ENCODE peak calls at places on chromosomes 6 and 20, in six cellular contexts. D is lung, J is left lung, A is right cardiac atrium, C is Panc1, N is A549. Z is an unnamed sample. For H3K4me1, the result is how much of the 10 kb centered on the place peaks cover.

GRCh38 chr6:39790772-39791171 is 1.4 kb upstream of the DAAM2 start:
- ATAC-seq in J (peak), N (no peak), C (no peak), A (no peak), D (no peak), Z (no peak)

GRCh38 chr20:63643966-63644365 is 9.3 kb downstream of the STMN3 start:
- ATAC-seq in C (no peak), D (no peak), J (no peak), N (no peak), A (no peak), Z (no peak)

GRCh38 chr6:31655349-31656237 is at the start of gene APOM:
- ATAC-seq in A (no peak), N (no peak), J (no peak), D (no peak), C (no peak), Z (no peak)

GRCh38 chr6:149248688-149249369 is 68.7 kb upstream of the TAB2 start:
- ATAC-seq in N (peak), J (peak), C (peak), D (no peak), A (peak), Z (no peak)

GRCh38 chr6:85691478-85691877 is 48.8 kb upstream of the SYNCRIP start:
- ATAC-seq in C (no peak), J (no peak), D (no peak), A (no peak), N (no peak), Z (no peak)

GRCh38 chr20:1897486-1897885 is 2.3 kb downstream of the SIRPA start:
- ATAC-seq in D (no peak), A (no peak), J (no peak), C (no peak), N (no peak), Z (no peak)

GRCh38 chr20:11305406-11305805 is 612.3 kb upstream of the BTBD3 start:
- ATAC-seq in J (no peak), N (no peak), D (no peak), C (no peak), A (no peak), Z (no peak)

GRCh38 chr20:34618676-34619075 is 58.2 kb downstream of the PIGU start:
- ATAC-seq in C (no peak), N (no peak), A (no peak), J (no peak), D (no peak), Z (no peak)

GRCh38 chr20:32050851-32051556 is 1.0 kb upstream of the HCK start:
- ATAC-seq in D (peak), C (no peak), N (no peak), A (peak), J (peak), Z (peak)

GRCh38 chr20:50501970-50502745 is 8.0 kb upstream of the PTPN1 start:
- ATAC-seq in J (peak), D (no peak), C (no peak), N (no peak), A (no peak), Z (no peak)

GRCh38 chr6:75206338-75207210 is 721 bp upstream of the COL12A1 start:
- ATAC-seq in D (no peak), A (no peak), J (no peak), C (no peak), N (no peak), Z (no peak)

GRCh38 chr6:125537090-125537489 is 212.3 kb upstream of the HEY2 start:
- ATAC-seq in A (peak), C (no peak), J (no peak), N (no peak), D (no peak), Z (peak)

GRCh38 chr20:36547186-36548005 is 6.1 kb downstream of the MYL9 start:
- ATAC-seq in N (no peak), J (no peak), D (no peak), A (no peak), C (no peak), Z (no peak)
- H3K4me1 ChIP-seq in N (under half), J (under half), D (under half), A (under half), C (under half), Z (half or more)

DNA sequence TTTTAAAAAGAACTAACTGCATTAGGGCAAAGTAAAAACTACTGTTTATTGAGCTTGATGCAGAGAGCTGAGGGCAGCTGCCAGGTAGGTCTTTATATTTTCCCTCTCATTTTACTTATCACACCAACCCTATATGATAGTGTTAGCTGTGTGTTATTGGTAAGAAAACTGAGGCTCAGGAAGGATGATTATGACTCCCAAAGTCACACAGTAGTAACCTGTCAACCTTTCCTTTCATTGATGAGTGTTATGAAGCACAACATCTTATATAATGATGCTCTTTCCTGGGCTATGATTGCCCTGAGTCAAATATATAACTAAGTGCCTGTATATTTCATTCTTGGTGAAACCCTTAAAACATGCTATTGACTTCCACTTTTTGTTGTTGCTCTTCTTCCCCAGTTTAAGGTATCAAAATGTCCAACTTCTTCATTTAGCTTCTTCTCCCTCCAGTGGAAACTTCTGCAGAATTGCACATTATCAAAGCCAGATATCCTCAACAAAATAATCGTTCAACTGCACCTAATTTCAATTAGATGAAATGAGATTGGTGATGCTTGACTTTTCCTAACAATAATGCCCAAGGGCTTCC is 8.1 kb downstream of the GFOD1 start:
- ATAC-seq in D (no peak), N (no peak), C (no peak), J (no peak), A (no peak), Z (no peak)
- H3K4me1 ChIP-seq in D (under half), N (under half), C (under half), J (under half), A (under half), Z (under half)

GRCh38 chr6:15913573-15913972 is 215.3 kb upstream of the MYLIP start:
- ATAC-seq in J (no peak), C (no peak), A (no peak), N (no peak), D (no peak), Z (no peak)

GRCh38 chr6:15912505-15912767 is 216.4 kb upstream of the MYLIP start:
- ATAC-seq in C (no peak), J (no peak), N (no peak), A (no peak), D (no peak), Z (no peak)

GRCh38 chr6:15909290-15910070 is 219.4 kb upstream of the MYLIP start:
- ATAC-seq in C (no peak), J (no peak), A (no peak), D (no peak), N (no peak), Z (no peak)

GRCh38 chr6:15913001-15913400 is 215.9 kb upstream of the MYLIP start:
- ATAC-seq in J (no peak), N (no peak), A (no peak), C (no peak), D (no peak), Z (no peak)

GRCh38 chr6:15911753-15912504 is 217.0 kb upstream of the MYLIP start:
- ATAC-seq in C (no peak), A (peak), N (no peak), D (no peak), J (peak), Z (no peak)
- H3K4me1 ChIP-seq in C (under half), A (under half), N (under half), D (under half), J (under half), Z (under half)

DNA sequence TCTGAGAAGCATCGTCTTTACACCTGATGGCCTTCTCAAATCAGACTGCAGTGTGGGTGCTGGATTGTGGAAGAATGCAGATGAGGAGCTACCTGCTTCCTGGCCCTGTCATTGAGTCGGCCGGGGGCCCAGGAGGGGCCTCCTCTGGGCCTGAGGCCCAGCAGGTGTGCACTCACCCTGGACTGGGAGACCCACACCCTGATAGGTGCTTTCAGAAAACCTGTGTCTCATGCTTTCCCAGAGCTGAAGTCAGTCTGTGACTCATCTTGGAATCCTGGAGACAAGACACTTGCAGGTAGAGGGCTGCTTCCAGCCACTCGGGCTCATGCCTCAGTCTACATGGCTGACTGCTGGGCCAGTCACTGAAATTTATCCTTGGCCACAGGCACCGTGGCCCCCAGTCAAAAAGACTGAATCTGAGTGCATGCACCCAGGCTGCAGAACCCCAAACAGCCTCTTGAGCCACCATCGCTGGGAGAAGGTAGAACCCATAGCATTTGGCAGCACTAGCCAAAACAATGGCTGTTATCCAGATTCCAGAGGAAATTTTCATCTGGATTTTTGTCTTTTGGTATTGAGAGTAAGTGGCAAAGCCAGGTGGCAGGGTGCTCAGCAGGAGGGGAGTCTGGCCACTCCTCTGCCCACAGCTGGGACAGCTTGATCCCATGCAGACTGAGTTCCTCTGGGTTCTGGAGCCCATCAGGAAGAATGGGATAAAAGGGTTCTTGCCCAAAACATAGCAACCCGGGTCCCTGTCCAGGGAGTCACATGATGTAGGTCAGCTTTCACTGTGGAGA is 182.0 kb upstream of the CST7 start:
- ATAC-seq in N (no peak), A (no peak), J (no peak), D (no peak), C (no peak), Z (no peak)
- H3K4me1 ChIP-seq in N (under half), A (under half), J (under half), D (under half), C (under half), Z (under half)

GRCh38 chr20:51757226-51757625 is 11.0 kb downstream of the ATP9A start:
- ATAC-seq in J (no peak), N (no peak), A (no peak), D (no peak), C (no peak), Z (no peak)

GRCh38 chr20:51756653-51757052 is 11.5 kb downstream of the ATP9A start:
- ATAC-seq in D (no peak), J (no peak), C (no peak), A (no peak), N (no peak), Z (no peak)

GRCh38 chr20:51760905-51761544 is 7.2 kb downstream of the ATP9A start:
- ATAC-seq in J (peak), C (no peak), A (no peak), N (peak), D (no peak), Z (peak)

GRCh38 chr20:51759769-51760510 is 8.2 kb downstream of the ATP9A start:
- ATAC-seq in N (no peak), A (no peak), C (no peak), J (no peak), D (no peak), Z (no peak)

DNA sequence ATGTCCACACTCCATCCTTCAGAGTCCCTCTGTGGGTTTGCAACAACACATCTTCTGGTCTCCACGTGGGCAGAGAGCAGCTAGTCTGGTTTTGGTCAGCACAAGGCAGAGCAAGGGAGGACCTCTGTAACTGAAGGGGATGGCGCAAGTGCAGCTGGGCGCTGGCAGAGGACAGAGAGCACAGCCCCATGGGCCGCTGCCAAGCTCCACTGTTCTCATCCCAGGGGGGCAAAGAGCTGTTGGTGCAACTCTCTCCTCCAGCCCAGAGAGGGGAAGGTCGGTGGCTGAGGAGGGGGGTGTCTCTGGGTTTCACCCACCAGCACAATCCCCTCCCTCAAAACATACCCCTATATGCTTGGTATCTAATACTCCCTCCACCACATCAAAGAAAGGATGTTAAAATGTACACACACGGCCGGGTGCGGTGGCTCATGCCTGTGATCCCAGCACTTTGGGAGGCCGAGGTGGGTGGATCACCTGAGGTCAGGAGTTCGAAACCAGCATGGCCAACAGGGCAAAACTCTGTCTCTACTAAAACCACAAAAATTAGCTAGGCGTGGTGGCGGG is 9.1 kb downstream of the ATP9A start:
- ATAC-seq in N (no peak), D (no peak), C (no peak), A (peak), J (no peak), Z (peak)
- H3K4me1 ChIP-seq in N (under half), D (under half), C (under half), A (under half), J (under half), Z (under half)

GRCh38 chr6:156793224-156793623 is 16.0 kb downstream of the ARID1B start:
- ATAC-seq in A (no peak), N (no peak), J (no peak), D (no peak), C (no peak), Z (no peak)
- H3K4me1 ChIP-seq in A (under half), N (under half), J (half or more), D (under half), C (under half), Z (half or more)

DNA sequence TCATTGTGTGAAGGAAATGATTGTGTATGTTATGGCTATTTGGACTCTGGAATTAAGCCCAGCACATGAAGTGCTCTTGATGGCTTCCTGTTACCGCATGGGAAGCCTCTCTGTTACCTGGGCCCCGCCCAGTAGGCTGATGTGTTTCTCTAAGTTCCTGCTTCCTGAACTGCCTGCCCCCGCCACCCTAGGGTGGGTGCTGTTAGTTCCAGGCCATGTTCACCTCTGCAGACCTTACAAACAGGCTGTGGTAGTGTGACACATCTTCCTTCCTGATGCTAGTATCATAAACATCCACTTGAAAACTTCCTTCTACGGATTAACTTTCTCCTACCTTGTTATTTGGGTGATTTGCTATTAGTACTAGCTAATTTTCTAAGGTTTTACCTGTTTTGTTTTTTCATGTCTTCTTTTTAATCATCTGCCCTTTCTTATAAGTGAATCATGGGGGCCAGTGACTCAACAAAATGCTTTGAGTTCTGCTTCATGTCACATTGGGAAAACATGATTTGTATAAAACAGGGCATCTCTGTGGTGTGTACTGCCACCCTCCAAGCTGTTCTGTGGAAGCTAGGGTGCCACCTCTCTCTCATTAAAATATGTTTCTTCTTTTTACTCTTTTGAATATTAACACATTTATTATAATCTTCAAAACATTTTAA is 40.6 kb downstream of the SH3BGRL2 start:
- ATAC-seq in D (peak), C (peak), A (peak), J (peak), N (no peak), Z (peak)
- H3K4me1 ChIP-seq in D (under half), C (under half), A (under half), J (under half), N (under half), Z (under half)

DNA sequence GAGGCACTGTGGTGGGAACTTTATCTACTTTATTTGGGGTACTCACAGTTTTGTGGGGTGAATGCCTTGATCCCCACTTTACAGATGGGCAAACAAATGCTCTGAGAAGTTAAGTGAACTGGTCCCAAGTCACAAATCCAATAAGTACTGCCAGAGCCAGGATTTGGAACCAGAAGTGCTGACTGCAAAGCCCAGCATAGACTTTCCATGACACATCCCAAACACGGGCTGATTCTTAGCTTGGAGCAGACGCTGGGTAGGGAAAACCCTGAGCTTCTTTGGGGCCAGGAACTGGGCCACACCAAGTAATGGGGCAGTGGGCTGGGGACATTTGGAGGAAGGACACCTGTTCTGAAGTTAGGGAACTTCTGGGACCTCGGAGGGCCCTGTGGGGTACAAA is 20.3 kb downstream of the RIN2 start:
- ATAC-seq in A (peak), C (no peak), N (no peak), J (peak), D (no peak), Z (no peak)
- H3K4me1 ChIP-seq in A (under half), C (under half), N (under half), J (under half), D (under half), Z (under half)